ENCODE peak calls at places on chromosome 17, in nine cellular contexts. J, Y, D, F, I, H, U, W and E are unnamed samples.

GRCh38 chr17:2929881-2930533 is 133.4 kb downstream of the OR1D5 start:
- DNase-seq in J (peak), Y (no peak), D (peak), F (no peak), I (peak), H (no peak), U (peak), W (peak), E (peak)

GRCh38 chr17:65092262-65092661 is 35.7 kb upstream of the GNA13 start:
- DNase-seq in J (peak), Y (no peak), D (no peak), F (no peak), I (peak), H (peak), U (no peak), W (peak), E (peak)

GRCh38 chr17:7374353-7374752 is 6.5 kb upstream of the TNK1 start:
- DNase-seq in J (no peak), Y (no peak), D (no peak), F (no peak), I (no peak), H (no peak), U (no peak), W (no peak), E (no peak)

GRCh38 chr17:15384142-15384803 is 42.9 kb upstream of the TEKT3 start:
- DNase-seq in J (peak), Y (peak), D (no peak), F (no peak), I (peak), H (peak), U (no peak), W (peak), E (peak)

GRCh38 chr17:31802502-31802901 is 56.5 kb downstream of the COPRS start:
- DNase-seq in J (no peak), Y (no peak), D (no peak), F (no peak), I (no peak), H (no peak), U (peak), W (no peak), E (peak)

GRCh38 chr17:27559506-27559931 is 71.5 kb upstream of the LGALS9 start:
- DNase-seq in J (peak), Y (peak), D (peak), F (peak), I (peak), H (peak), U (no peak), W (peak), E (peak)

GRCh38 chr17:28662527-28662829 is 473 bp downstream of the SUPT6H start:
- DNase-seq in J (no peak), Y (no peak), D (no peak), F (no peak), I (no peak), H (no peak), U (no peak), W (no peak), E (no peak)

GRCh38 chr17:8964801-8965393 is 610 bp downstream of the PIK3R5 start:
- DNase-seq in J (no peak), Y (no peak), D (no peak), F (peak), I (no peak), H (no peak), U (no peak), W (no peak), E (no peak)

GRCh38 chr17:56807723-56808122 is 26.0 kb downstream of the C17orf67 start:
- DNase-seq in J (no peak), Y (no peak), D (no peak), F (no peak), I (no peak), H (no peak), U (no peak), W (no peak), E (no peak)

GRCh38 chr17:43360376-43360738 is 38.4 kb upstream of the ARL4D start:
- DNase-seq in J (peak), Y (peak), D (peak), F (no peak), I (peak), H (peak), U (no peak), W (peak), E (peak)

GRCh38 chr17:78908426-78908825 is 5.4 kb upstream of the CEP295NL start:
- DNase-seq in J (no peak), Y (no peak), D (no peak), F (no peak), I (no peak), H (no peak), U (no peak), W (no peak), E (no peak)

GRCh38 chr17:77371117-77371887 is 230.5 kb downstream of the SEC14L1 start:
- DNase-seq in J (peak), Y (peak), D (no peak), F (peak), I (no peak), H (peak), U (no peak), W (no peak), E (no peak)

GRCh38 chr17:49967205-49967604 is 1.8 kb upstream of the DLX4 start:
- DNase-seq in J (no peak), Y (no peak), D (no peak), F (no peak), I (no peak), H (no peak), U (no peak), W (no peak), E (no peak)

GRCh38 chr17:49969134-49969759 is at the start of gene DLX4:
- DNase-seq in J (no peak), Y (no peak), D (no peak), F (no peak), I (no peak), H (no peak), U (no peak), W (no peak), E (no peak)

GRCh38 chr17:49968380-49969133 is 433 bp upstream of the DLX4 start:
- DNase-seq in J (peak), Y (peak), D (peak), F (peak), I (peak), H (peak), U (peak), W (peak), E (peak)

GRCh38 chr17:49966767-49967166 is 2.2 kb upstream of the DLX4 start:
- DNase-seq in J (no peak), Y (no peak), D (no peak), F (no peak), I (no peak), H (no peak), U (no peak), W (no peak), E (no peak)

GRCh38 chr17:49967621-49968379 is 1.2 kb upstream of the DLX4 start:
- DNase-seq in J (no peak), Y (no peak), D (no peak), F (no peak), I (no peak), H (no peak), U (peak), W (no peak), E (no peak)
- H3K4me3 ChIP-seq in J (peak), Y (no peak), D (no peak), F (peak), I (no peak), H (peak), U (peak), W (peak), E (peak)

GRCh38 chr17:47841488-47842308 is 625 bp upstream of the SCRN2 start:
- DNase-seq in J (no peak), Y (no peak), D (no peak), F (no peak), I (no peak), H (no peak), U (no peak), W (no peak), E (no peak)
- TF ChIP-seq CTCF in J (no peak), Y (no peak), D (no peak), F (no peak), I (no peak), H (no peak), U (no peak), W (no peak), E (no peak)

GRCh38 chr17:81804559-81805399 is 829 bp downstream of the GCGR start:
- DNase-seq in J (no peak), Y (no peak), D (no peak), F (no peak), I (no peak), H (no peak), U (no peak), W (no peak), E (no peak)
- H3K4me3 ChIP-seq in J (no peak), Y (no peak), D (no peak), F (peak), I (no peak), H (no peak), U (no peak), W (no peak), E (no peak)

GRCh38 chr17:1732241-1733046 is 7.9 kb downstream of the WDR81 start:
- DNase-seq in J (no peak), Y (no peak), D (no peak), F (no peak), I (no peak), H (no peak), U (no peak), W (no peak), E (no peak)

GRCh38 chr17:1727876-1728630 is 3.5 kb downstream of the WDR81 start:
- DNase-seq in J (no peak), Y (no peak), D (no peak), F (no peak), I (no peak), H (no peak), U (no peak), W (no peak), E (no peak)

GRCh38 chr17:1730345-1731193 is 6.1 kb downstream of the WDR81 start:
- DNase-seq in J (peak), Y (peak), D (peak), F (peak), I (peak), H (peak), U (no peak), W (peak), E (peak)

GRCh38 chr17:1731194-1731506 is 6.6 kb downstream of the WDR81 start:
- DNase-seq in J (no peak), Y (no peak), D (no peak), F (no peak), I (no peak), H (no peak), U (no peak), W (no peak), E (no peak)

GRCh38 chr17:1730004-1730344 is 5.5 kb downstream of the WDR81 start:
- DNase-seq in J (no peak), Y (no peak), D (no peak), F (peak), I (no peak), H (no peak), U (no peak), W (no peak), E (no peak)
- TF ChIP-seq CTCF in J (no peak), Y (no peak), D (no peak), F (no peak), I (no peak), H (no peak), U (no peak), W (no peak), E (no peak)

GRCh38 chr17:73551756-73552155 is 92.5 kb downstream of the SDK2 start:
- DNase-seq in J (no peak), Y (no peak), D (no peak), F (no peak), I (no peak), H (peak), U (peak), W (no peak), E (no peak)

GRCh38 chr17:73551144-73551543 is 93.1 kb downstream of the SDK2 start:
- DNase-seq in J (no peak), Y (no peak), D (no peak), F (no peak), I (no peak), H (no peak), U (no peak), W (no peak), E (no peak)

GRCh38 chr17:73549841-73550430 is 94.3 kb downstream of the SDK2 start:
- DNase-seq in J (no peak), Y (no peak), D (no peak), F (no peak), I (no peak), H (no peak), U (no peak), W (no peak), E (no peak)

GRCh38 chr17:73548620-73549311 is 95.5 kb downstream of the SDK2 start:
- DNase-seq in J (no peak), Y (no peak), D (no peak), F (no peak), I (no peak), H (no peak), U (no peak), W (no peak), E (no peak)

GRCh38 chr17:73550561-73550960 is 93.7 kb downstream of the SDK2 start:
- DNase-seq in J (no peak), Y (no peak), D (no peak), F (no peak), I (peak), H (peak), U (no peak), W (no peak), E (no peak)
- H3K4me3 ChIP-seq in J (no peak), Y (no peak), D (no peak), F (no peak), I (no peak), H (no peak), U (no peak), W (no peak), E (no peak)

GRCh38 chr17:19546289-19547065 is 12.8 kb downstream of the SLC47A1 start:
- DNase-seq in J (no peak), Y (no peak), D (no peak), F (peak), I (no peak), H (no peak), U (no peak), W (no peak), E (peak)
- TF ChIP-seq CTCF in J (no peak), Y (no peak), D (peak), F (peak), I (no peak), H (peak), U (peak), W (peak), E (no peak)

GRCh38 chr17:74972107-74972972 is at the start of gene HID1:
- DNase-seq in J (peak), Y (peak), D (peak), F (peak), I (no peak), H (no peak), U (no peak), W (no peak), E (no peak)

GRCh38 chr17:74971842-74972106 is 785 bp downstream of the HID1 start:
- DNase-seq in J (no peak), Y (no peak), D (no peak), F (no peak), I (no peak), H (no peak), U (no peak), W (no peak), E (no peak)

GRCh38 chr17:74968361-74968780 is 4.2 kb downstream of the HID1 start:
- DNase-seq in J (no peak), Y (no peak), D (no peak), F (no peak), I (no peak), H (no peak), U (no peak), W (no peak), E (no peak)

GRCh38 chr17:74971069-74971841 is 1.3 kb downstream of the HID1 start:
- DNase-seq in J (no peak), Y (no peak), D (no peak), F (no peak), I (no peak), H (no peak), U (no peak), W (no peak), E (no peak)

DNA sequence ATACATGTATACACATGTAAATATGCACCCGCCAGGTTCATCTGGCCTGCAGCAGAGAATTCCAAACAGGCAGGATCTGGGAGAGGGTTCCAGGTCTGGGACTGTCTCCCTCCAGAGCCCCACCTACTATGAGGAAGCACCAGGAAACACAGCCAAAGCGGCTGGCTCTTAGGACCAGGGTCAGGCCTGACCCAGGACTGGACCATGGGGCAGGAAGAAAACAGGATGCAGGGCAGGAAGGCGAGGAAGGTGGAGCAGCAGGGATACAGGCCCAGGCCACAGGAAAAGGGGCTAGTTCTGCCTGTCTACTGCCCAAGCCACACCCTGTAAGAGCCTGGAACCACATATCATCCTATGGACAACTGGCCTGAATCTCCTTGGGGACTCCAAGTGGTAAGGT is 2.2 kb downstream of the HID1 start:
- DNase-seq in J (no peak), Y (no peak), D (no peak), F (no peak), I (no peak), H (no peak), U (no peak), W (no peak), E (no peak)
- H3K4me3 ChIP-seq in J (no peak), Y (no peak), D (no peak), F (peak), I (no peak), H (no peak), U (no peak), W (no peak), E (no peak)

GRCh38 chr17:81295031-81295677 is at the start of gene SLC38A10:
- DNase-seq in J (peak), Y (peak), D (peak), F (peak), I (peak), H (peak), U (peak), W (peak), E (peak)

GRCh38 chr17:81298325-81298990 is 3.4 kb upstream of the SLC38A10 start:
- DNase-seq in J (no peak), Y (no peak), D (no peak), F (no peak), I (no peak), H (no peak), U (no peak), W (no peak), E (no peak)

GRCh38 chr17:81294512-81295030 is 536 bp downstream of the SLC38A10 start:
- DNase-seq in J (peak), Y (peak), D (peak), F (peak), I (peak), H (peak), U (no peak), W (no peak), E (no peak)

GRCh38 chr17:81298991-81299733 is 4.1 kb upstream of the SLC38A10 start:
- DNase-seq in J (no peak), Y (no peak), D (no peak), F (no peak), I (no peak), H (no peak), U (no peak), W (peak), E (no peak)

DNA sequence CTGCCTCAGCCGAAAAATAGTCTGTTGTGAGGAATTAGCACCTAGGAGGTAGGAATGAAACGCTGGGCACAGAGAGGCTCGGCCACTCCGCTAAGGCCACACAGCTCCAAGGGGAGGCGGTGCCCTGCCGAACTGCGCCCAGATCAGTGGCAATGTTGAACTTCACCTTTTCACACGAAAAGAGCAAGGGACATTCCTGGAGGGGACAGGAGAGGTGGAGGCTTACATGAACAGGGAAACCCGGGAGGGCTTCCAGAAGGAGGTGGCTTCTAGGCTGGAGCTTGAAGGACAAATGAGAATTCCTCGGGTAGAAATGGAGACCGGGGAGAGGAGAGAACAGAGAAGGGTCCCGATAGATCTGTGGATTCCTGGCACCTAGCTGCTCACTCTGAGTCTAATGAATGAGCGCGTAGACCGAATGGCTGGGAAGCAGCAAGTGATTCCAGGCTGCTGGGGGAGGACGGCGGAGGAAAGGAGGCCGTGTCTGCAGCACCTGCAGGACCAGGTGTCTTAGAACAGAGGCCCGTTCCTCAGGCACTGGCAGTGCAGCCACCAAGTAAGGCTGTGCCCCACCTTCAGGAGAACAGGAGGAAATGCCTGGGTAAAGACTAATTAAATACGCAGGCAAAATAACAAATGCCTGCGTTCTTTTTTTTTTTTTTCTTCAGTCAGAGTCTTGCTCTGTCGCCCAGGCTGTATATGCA is 723 bp upstream of the SLC38A10 start:
- DNase-seq in J (peak), Y (no peak), D (peak), F (no peak), I (peak), H (peak), U (peak), W (peak), E (peak)
- TF ChIP-seq CTCF in J (peak), Y (peak), D (peak), F (peak), I (peak), H (peak), U (peak), W (peak), E (peak)